ENCODE peak calls at places on chromosomes 16 and 17, in ten cellular contexts. V, J, W, Z, D, B, M, E, R and O are unnamed samples.
A peak's percentile ranks its signal among the peaks of the same experiment; 100 is the strongest.

GRCh38 chr16:2963074-2963610 is 933 bp upstream of the KREMEN2 start:
- DNase-seq in V (no peak), J (no peak), W (no peak), Z (peak; percentile 69), D (no peak), B (no peak), M (no peak), E (no peak), R (no peak), O (no peak)

GRCh38 chr17:32161506-32162365 is 19.4 kb downstream of the RHOT1 start:
- DNase-seq in V (no peak), J (no peak), W (no peak), Z (no peak), D (no peak), B (no peak), M (peak; percentile 78), E (peak; percentile 88), R (peak; percentile 95), O (peak; percentile 60)

GRCh38 chr16:72107371-72107770 is 13.7 kb downstream of the DHX38 start:
- DNase-seq in V (no peak), J (no peak), W (no peak), Z (no peak), D (no peak), B (no peak), M (no peak), E (no peak), R (no peak), O (no peak)

GRCh38 chr16:82657239-82657638 is 30.5 kb downstream of the CDH13 start:
- DNase-seq in V (no peak), J (no peak), W (no peak), Z (no peak), D (no peak), B (no peak), M (peak; percentile 81), E (peak; percentile 56), R (peak; percentile 52), O (peak; percentile 36)

GRCh38 chr17:35912339-35912912 is 18.1 kb downstream of the RDM1 start:
- DNase-seq in V (no peak), J (no peak), W (no peak), Z (no peak), D (peak; percentile 27), B (no peak), M (no peak), E (no peak), R (no peak), O (no peak)

GRCh38 chr17:68697850-68698313 is 96.7 kb upstream of the FAM20A start:
- DNase-seq in V (no peak), J (no peak), W (peak; percentile 57), Z (no peak), D (no peak), B (no peak), M (peak; percentile 89), E (peak; percentile 51), R (peak; percentile 93), O (peak; percentile 91)

GRCh38 chr16:4533490-4533889 is 5.1 kb downstream of the CDIP1 start:
- DNase-seq in V (no peak), J (no peak), W (no peak), Z (no peak), D (no peak), B (no peak), M (no peak), E (no peak), R (no peak), O (no peak)

GRCh38 chr17:35390663-35391062 is 17.2 kb upstream of the SLFN11 start:
- DNase-seq in V (no peak), J (no peak), W (no peak), Z (no peak), D (no peak), B (no peak), M (no peak), E (no peak), R (peak; percentile 35), O (peak; percentile 11)

GRCh38 chr17:63827002-63827800 is at the start of the genes FTSJ3 and PSMC5:
- DNase-seq in V (peak; percentile 97), J (peak; percentile 91), W (peak; percentile 94), Z (peak; percentile 99), D (peak; percentile 97), B (peak; percentile 89), M (peak; percentile 93), E (peak; percentile 97), R (peak; percentile 92), O (peak; percentile 97)

GRCh38 chr17:63830904-63831491 is 3.5 kb upstream of the FTSJ3 start:
- DNase-seq in V (no peak), J (no peak), W (no peak), Z (no peak), D (no peak), B (no peak), M (no peak), E (no peak), R (no peak), O (no peak)

GRCh38 chr17:63827801-63828221 is 348 bp upstream of the FTSJ3 start:
- DNase-seq in V (no peak), J (no peak), W (no peak), Z (no peak), D (no peak), B (no peak), M (no peak), E (no peak), R (no peak), O (no peak)

GRCh38 chr17:63830278-63830677 is 2.8 kb upstream of the FTSJ3 start:
- DNase-seq in V (no peak), J (no peak), W (no peak), Z (no peak), D (no peak), B (no peak), M (no peak), E (no peak), R (no peak), O (no peak)

DNA sequence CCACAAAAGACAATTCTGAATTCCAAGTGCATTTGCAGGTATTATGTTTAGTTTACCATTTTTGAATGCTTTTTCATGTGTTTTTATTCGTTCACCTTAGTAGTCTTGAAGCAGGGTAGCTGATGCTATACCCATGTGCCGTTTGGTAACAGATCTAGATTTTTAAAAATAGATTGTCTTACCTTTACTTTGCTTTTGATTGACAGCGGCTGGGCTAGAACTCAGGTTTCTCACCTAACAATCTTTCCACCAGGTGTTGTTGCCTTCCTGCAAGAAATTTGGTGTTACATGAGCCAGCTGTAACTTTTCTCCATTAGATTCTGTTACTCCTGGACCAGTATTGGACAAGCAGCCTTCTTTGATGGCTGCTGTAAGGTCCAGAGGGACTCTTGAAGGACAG is 1.5 kb upstream of the FTSJ3 start:
- DNase-seq in V (no peak), J (no peak), W (no peak), Z (no peak), D (no peak), B (no peak), M (no peak), E (no peak), R (no peak), O (no peak)
- H3K4me3 ChIP-seq in V (peak overlapping the region; percentile 94), J (no peak overlapping the region), W (no peak overlapping the region), Z (peak overlapping the region; percentile 90), D (no peak overlapping the region), B (no peak overlapping the region), M (no peak overlapping the region), E (no peak overlapping the region), R (no peak overlapping the region), O (peak overlapping the region; percentile 88)

DNA sequence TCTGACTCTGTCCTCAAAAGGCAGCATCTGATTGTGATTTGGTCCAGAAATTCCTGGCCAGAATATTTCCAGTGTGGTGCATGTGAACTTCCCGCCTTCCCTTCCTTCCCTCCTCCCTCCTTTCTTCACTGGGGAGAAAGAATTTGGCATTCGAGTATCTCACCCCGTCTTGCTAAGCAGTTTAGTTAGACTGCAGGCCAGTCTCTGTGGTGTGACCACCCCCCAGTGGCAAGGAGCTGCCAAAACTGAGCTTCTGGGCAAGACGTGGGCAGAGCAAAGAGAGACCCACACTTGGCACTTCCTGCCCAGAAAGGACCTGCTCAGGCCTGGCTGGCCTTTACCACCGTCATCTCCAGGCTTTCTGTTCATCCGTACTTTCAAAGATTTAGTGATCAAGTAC is 36.4 kb downstream of the SNX20 start:
- DNase-seq in V (peak; percentile 45), J (peak; percentile 18), W (peak; percentile 33), Z (peak; percentile 73), D (peak; percentile 76), B (no peak), M (peak; percentile 76), E (no peak), R (no peak), O (peak; percentile 50)
- TF ChIP-seq CTCF in V (peak; percentile 50), J (peak; percentile 46), W (peak; percentile 42), Z (peak; percentile 65), D (peak; percentile 54), B (peak; percentile 59), M (peak; percentile 62), E (peak; percentile 45), R (peak; percentile 9), O (peak; percentile 56)

GRCh38 chr16:88432753-88433152 is 20.3 kb upstream of the ZFPM1 start:
- DNase-seq in V (no peak), J (no peak), W (no peak), Z (no peak), D (no peak), B (no peak), M (no peak), E (no peak), R (no peak), O (no peak)

GRCh38 chr16:88431651-88432050 is 21.4 kb upstream of the ZFPM1 start:
- DNase-seq in V (no peak), J (no peak), W (no peak), Z (no peak), D (no peak), B (no peak), M (no peak), E (no peak), R (no peak), O (no peak)

GRCh38 chr16:88433632-88434352 is 19.3 kb upstream of the ZFPM1 start:
- DNase-seq in V (no peak), J (no peak), W (no peak), Z (no peak), D (no peak), B (no peak), M (no peak), E (no peak), R (no peak), O (no peak)

GRCh38 chr16:88430524-88431446 is 22.3 kb upstream of the ZFPM1 start:
- DNase-seq in V (no peak), J (peak; percentile 25), W (no peak), Z (peak; percentile 65), D (no peak), B (no peak), M (no peak), E (peak; percentile 29), R (no peak), O (no peak)

DNA sequence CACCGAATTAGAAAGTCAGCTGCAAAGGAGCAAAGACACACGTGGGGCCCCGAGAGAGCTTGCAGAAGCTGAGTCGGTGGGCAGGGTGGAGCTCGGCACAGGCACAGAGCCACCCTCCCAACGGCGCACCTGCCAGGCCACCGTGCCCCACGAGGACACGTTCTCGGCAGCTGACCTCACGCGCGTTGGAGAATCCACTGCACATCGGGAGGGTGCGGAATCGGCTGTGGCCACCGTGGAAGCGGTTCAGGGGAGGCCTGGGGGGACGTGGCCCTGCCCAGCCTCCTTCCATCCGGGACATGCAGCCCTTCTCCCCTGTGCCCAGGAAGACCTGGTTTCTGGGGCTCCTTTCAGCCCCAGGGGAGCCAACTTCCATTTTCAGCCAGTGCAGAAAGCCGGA is 20.9 kb upstream of the ZFPM1 start:
- DNase-seq in V (no peak), J (no peak), W (no peak), Z (no peak), D (no peak), B (no peak), M (no peak), E (no peak), R (no peak), O (no peak)
- H3K4me3 ChIP-seq in V (no peak overlapping the region), J (no peak overlapping the region), W (no peak overlapping the region), Z (no peak overlapping the region), D (no peak overlapping the region), B (no peak overlapping the region), M (no peak overlapping the region), E (no peak overlapping the region), R (no peak overlapping the region), O (no peak overlapping the region)

GRCh38 chr17:43542854-43543253 is 3.3 kb downstream of the ETV4 start:
- DNase-seq in V (no peak), J (no peak), W (no peak), Z (no peak), D (no peak), B (no peak), M (no peak), E (no peak), R (no peak), O (no peak)

GRCh38 chr17:43545383-43545632 is 832 bp downstream of the ETV4 start:
- DNase-seq in V (no peak), J (no peak), W (peak; percentile 26), Z (no peak), D (no peak), B (no peak), M (no peak), E (no peak), R (no peak), O (peak; percentile 27)

GRCh38 chr17:43543771-43544575 is 2.2 kb downstream of the ETV4 start:
- DNase-seq in V (no peak), J (no peak), W (no peak), Z (peak; percentile 76), D (no peak), B (no peak), M (no peak), E (no peak), R (no peak), O (no peak)

GRCh38 chr17:43540821-43541674 is 5.1 kb downstream of the ETV4 start:
- DNase-seq in V (no peak), J (no peak), W (no peak), Z (peak; percentile 83), D (no peak), B (no peak), M (no peak), E (no peak), R (peak; percentile 49), O (no peak)

DNA sequence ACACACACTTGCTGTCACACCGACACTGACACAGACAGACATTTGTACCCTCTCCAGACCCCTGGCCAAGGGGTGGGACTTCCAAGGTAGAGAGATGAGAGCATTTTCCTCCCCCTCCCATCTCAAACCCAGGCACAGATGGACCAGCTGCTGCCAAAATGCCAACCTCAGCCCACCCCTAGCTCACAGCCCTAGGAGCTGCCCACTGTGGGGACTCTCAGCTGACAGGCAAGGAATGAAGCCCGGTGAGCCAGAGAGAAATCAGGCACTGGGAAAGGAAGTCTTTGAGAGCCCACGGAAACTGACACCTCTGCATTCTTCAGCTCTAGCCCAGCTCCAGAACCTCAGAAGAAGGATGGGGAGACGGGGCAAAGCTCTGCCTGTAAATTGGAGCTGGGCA is 2.8 kb downstream of the ETV4 start:
- DNase-seq in V (no peak), J (no peak), W (no peak), Z (no peak), D (no peak), B (no peak), M (no peak), E (no peak), R (no peak), O (no peak)
- TF ChIP-seq CTCF in V (no peak), J (no peak), W (no peak), Z (no peak), D (no peak), B (no peak), M (no peak), E (no peak), R (no peak), O (no peak)